ENCODE peak calls at places on chromosomes 13 and 19, in four cellular contexts. One of them, this sample, is unnamed.

GRCh38 chr13:99326012-99326411 is 18.8 kb upstream of the GPR183 start:
- DNase-seq in mucosa of descending colon: no peak
- DNase-seq in AG10803: no peak
- DNase-seq in fibroblast of the aortic adventitia: no peak
- DNase-seq in this sample: no peak

GRCh38 chr19:24101459-24102122 is 14.6 kb downstream of the ZNF254 start:
- DNase-seq in mucosa of descending colon: no peak
- DNase-seq in AG10803: no peak
- DNase-seq in fibroblast of the aortic adventitia: no peak
- DNase-seq in this sample: no peak

GRCh38 chr13:43608400-43609137 is 178.2 kb downstream of the ENOX1 start:
- DNase-seq in mucosa of descending colon: no peak
- DNase-seq in fibroblast of the aortic adventitia: no peak
- DNase-seq in AG10803: no peak
- DNase-seq in this sample: no peak

GRCh38 chr19:43777163-43777700 is 3.5 kb downstream of the KCNN4 start:
- DNase-seq in mucosa of descending colon: no peak
- DNase-seq in fibroblast of the aortic adventitia: no peak
- DNase-seq in AG10803: peak; percentile 21
- DNase-seq in this sample: no peak

GRCh38 chr19:49916839-49917733 is 11.9 kb upstream of the ATF5 start:
- DNase-seq in fibroblast of the aortic adventitia: no peak
- DNase-seq in AG10803: no peak
- DNase-seq in mucosa of descending colon: no peak
- DNase-seq in this sample: no peak

GRCh38 chr13:24982333-24982999 is 113.5 kb upstream of the PABPC3 start:
- DNase-seq in AG10803: no peak
- DNase-seq in fibroblast of the aortic adventitia: no peak
- DNase-seq in mucosa of descending colon: peak; percentile 53
- DNase-seq in this sample: no peak

GRCh38 chr19:48963371-48964204 is 1.5 kb upstream of the FTL start:
- DNase-seq in mucosa of descending colon: peak; percentile 83
- DNase-seq in fibroblast of the aortic adventitia: peak; percentile 73
- DNase-seq in AG10803: peak; percentile 68
- DNase-seq in this sample: peak; percentile 52

GRCh38 chr19:6925801-6926751 is 38.7 kb downstream of the ADGRE1 start:
- DNase-seq in mucosa of descending colon: peak; percentile 5
- DNase-seq in AG10803: peak; percentile 4
- DNase-seq in fibroblast of the aortic adventitia: no peak
- DNase-seq in this sample: no peak

GRCh38 chr19:39103151-39103550 is 19.0 kb downstream of the ACP7 start:
- DNase-seq in mucosa of descending colon: no peak
- DNase-seq in AG10803: no peak
- DNase-seq in fibroblast of the aortic adventitia: no peak
- DNase-seq in this sample: no peak

GRCh38 chr13:67416047-67416925 is 186.2 kb upstream of the PCDH9 start:
- DNase-seq in AG10803: peak; percentile 1
- DNase-seq in mucosa of descending colon: peak; percentile 10
- DNase-seq in fibroblast of the aortic adventitia: peak; percentile 22
- DNase-seq in this sample: no peak

GRCh38 chr13:39684531-39685137 is 29.2 kb downstream of the COG6 start:
- DNase-seq in fibroblast of the aortic adventitia: peak; percentile 67
- DNase-seq in mucosa of descending colon: no peak
- DNase-seq in AG10803: peak; percentile 63
- DNase-seq in this sample: peak; percentile 39

GRCh38 chr19:49761625-49762311 is 1.3 kb downstream of the TSKS start:
- DNase-seq in mucosa of descending colon: no peak
- DNase-seq in AG10803: peak; percentile 67
- DNase-seq in fibroblast of the aortic adventitia: peak; percentile 90
- DNase-seq in this sample: no peak

GRCh38 chr13:60016229-60016628 is 147.5 kb downstream of the DIAPH3 start:
- DNase-seq in AG10803: no peak
- DNase-seq in mucosa of descending colon: no peak
- DNase-seq in fibroblast of the aortic adventitia: no peak
- DNase-seq in this sample: no peak

GRCh38 chr13:100721885-100722512 is 47.4 kb upstream of the TMTC4 start:
- DNase-seq in fibroblast of the aortic adventitia: peak; percentile 73
- DNase-seq in AG10803: peak; percentile 44
- DNase-seq in mucosa of descending colon: peak; percentile 73
- DNase-seq in this sample: peak; percentile 32

GRCh38 chr13:100566543-100566942 is 22.0 kb downstream of the GGACT start:
- DNase-seq in mucosa of descending colon: no peak
- DNase-seq in fibroblast of the aortic adventitia: no peak
- DNase-seq in AG10803: peak; percentile 13
- DNase-seq in this sample: peak; percentile 13

GRCh38 chr13:66826398-66826797 is 403.7 kb downstream of the PCDH9 start:
- DNase-seq in mucosa of descending colon: no peak
- DNase-seq in AG10803: no peak
- DNase-seq in fibroblast of the aortic adventitia: no peak
- DNase-seq in this sample: no peak

GRCh38 chr19:28633223-28634030 is 579.5 kb downstream of the UQCRFS1 start:
- DNase-seq in mucosa of descending colon: peak; percentile 54
- DNase-seq in fibroblast of the aortic adventitia: peak; percentile 78
- DNase-seq in AG10803: peak; percentile 50
- DNase-seq in this sample: peak; percentile 1

GRCh38 chr13:103100795-103101194 is 34.6 kb upstream of the SLC10A2 start:
- DNase-seq in mucosa of descending colon: no peak
- DNase-seq in AG10803: no peak
- DNase-seq in fibroblast of the aortic adventitia: no peak
- DNase-seq in this sample: no peak

GRCh38 chr19:17584132-17584531 is 28.7 kb downstream of the COLGALT1 start:
- DNase-seq in mucosa of descending colon: no peak
- DNase-seq in AG10803: no peak
- DNase-seq in fibroblast of the aortic adventitia: no peak
- DNase-seq in this sample: no peak

GRCh38 chr19:34241513-34242337 is 12.6 kb upstream of the GARRE1 start:
- DNase-seq in fibroblast of the aortic adventitia: no peak
- DNase-seq in AG10803: no peak
- DNase-seq in mucosa of descending colon: peak; percentile 71
- DNase-seq in this sample: no peak

GRCh38 chr13:112851107-112852046 is 117.6 kb upstream of the MCF2L start:
- DNase-seq in fibroblast of the aortic adventitia: no peak
- DNase-seq in mucosa of descending colon: no peak
- DNase-seq in AG10803: no peak
- DNase-seq in this sample: no peak

GRCh38 chr13:42492372-42492920 is 81.5 kb upstream of the TNFSF11 start:
- DNase-seq in mucosa of descending colon: no peak
- DNase-seq in fibroblast of the aortic adventitia: no peak
- DNase-seq in AG10803: no peak
- DNase-seq in this sample: no peak

GRCh38 chr19:3708207-3708931 is at the start of gene TJP3:
- DNase-seq in mucosa of descending colon: peak; percentile 90
- DNase-seq in fibroblast of the aortic adventitia: no peak
- DNase-seq in AG10803: no peak
- DNase-seq in this sample: peak; percentile 20

GRCh38 chr19:46748325-46749109 is 2.3 kb upstream of the STRN4 start:
- DNase-seq in fibroblast of the aortic adventitia: peak; percentile 76
- DNase-seq in mucosa of descending colon: peak; percentile 87
- DNase-seq in AG10803: peak; percentile 61
- DNase-seq in this sample: peak; percentile 49

GRCh38 chr19:39951686-39952085 is 17.3 kb upstream of the FCGBP start:
- DNase-seq in AG10803: peak; percentile 11
- DNase-seq in mucosa of descending colon: no peak
- DNase-seq in fibroblast of the aortic adventitia: peak; percentile 25
- DNase-seq in this sample: peak; percentile 28

GRCh38 chr13:98214707-98215106 is 37.6 kb upstream of the RNF113B start:
- DNase-seq in mucosa of descending colon: peak; percentile 72
- DNase-seq in AG10803: no peak
- DNase-seq in fibroblast of the aortic adventitia: no peak
- DNase-seq in this sample: no peak

GRCh38 chr19:7426986-7427385 is 61.8 kb downstream of the PEX11G start:
- DNase-seq in mucosa of descending colon: no peak
- DNase-seq in fibroblast of the aortic adventitia: no peak
- DNase-seq in AG10803: no peak
- DNase-seq in this sample: no peak

GRCh38 chr19:16584825-16585801 is 12.9 kb upstream of the SLC35E1 start:
- DNase-seq in mucosa of descending colon: no peak
- DNase-seq in AG10803: no peak
- DNase-seq in fibroblast of the aortic adventitia: no peak
- DNase-seq in this sample: no peak

GRCh38 chr19:1164684-1165531 is 9.2 kb downstream of the SBNO2 start:
- DNase-seq in mucosa of descending colon: no peak
- DNase-seq in AG10803: no peak
- DNase-seq in fibroblast of the aortic adventitia: no peak
- DNase-seq in this sample: no peak

GRCh38 chr13:113783966-113784644 is 25.1 kb downstream of the TMEM255B start:
- DNase-seq in AG10803: no peak
- DNase-seq in mucosa of descending colon: no peak
- DNase-seq in fibroblast of the aortic adventitia: no peak
- DNase-seq in this sample: no peak

GRCh38 chr13:102555914-102556553 is 40.8 kb upstream of the TPP2 start:
- DNase-seq in AG10803: peak; percentile 25
- DNase-seq in mucosa of descending colon: peak; percentile 6
- DNase-seq in fibroblast of the aortic adventitia: peak; percentile 34
- DNase-seq in this sample: peak; percentile 28

GRCh38 chr13:90105881-90106496 is 1241.5 kb upstream of the MIR17HG start:
- DNase-seq in mucosa of descending colon: no peak
- DNase-seq in fibroblast of the aortic adventitia: peak; percentile 20
- DNase-seq in AG10803: peak; percentile 82
- DNase-seq in this sample: no peak

GRCh38 chr13:48500652-48501197 is 32.2 kb downstream of the RCBTB2 start:
- DNase-seq in fibroblast of the aortic adventitia: peak; percentile 80
- DNase-seq in mucosa of descending colon: no peak
- DNase-seq in AG10803: peak; percentile 93
- DNase-seq in this sample: peak; percentile 80

DNA sequence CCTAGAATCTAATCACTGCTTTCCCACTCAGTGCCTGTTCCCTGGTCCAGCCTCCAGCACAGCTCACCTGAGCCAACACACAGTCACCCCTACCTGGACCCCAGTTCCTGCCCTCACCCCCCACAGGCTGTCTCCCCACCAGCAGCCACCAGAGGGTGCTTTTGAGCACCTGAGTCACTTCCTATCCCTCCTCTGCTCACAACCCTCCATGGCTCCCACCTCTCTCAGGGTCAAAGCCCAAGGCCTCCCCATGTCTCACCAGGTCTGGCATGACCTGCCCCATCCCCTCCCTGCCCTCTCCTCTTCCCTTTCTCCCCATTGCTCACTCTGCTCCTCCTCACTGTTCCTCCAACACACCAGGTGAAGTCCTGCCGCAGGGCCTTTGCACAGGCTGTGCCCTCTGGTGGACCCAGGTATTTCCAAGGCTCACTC is 7.1 kb upstream of the DPP9 start:
- DNase-seq in fibroblast of the aortic adventitia: no peak
- DNase-seq in AG10803: no peak
- DNase-seq in mucosa of descending colon: peak; percentile 56
- DNase-seq in this sample: no peak
- TF ChIP-seq CTCF in fibroblast of the aortic adventitia: peak; percentile 53
- TF ChIP-seq CTCF in AG10803: peak; percentile 52
- TF ChIP-seq CTCF in mucosa of descending colon: peak; percentile 41
- TF ChIP-seq CTCF in this sample: peak; percentile 74

DNA sequence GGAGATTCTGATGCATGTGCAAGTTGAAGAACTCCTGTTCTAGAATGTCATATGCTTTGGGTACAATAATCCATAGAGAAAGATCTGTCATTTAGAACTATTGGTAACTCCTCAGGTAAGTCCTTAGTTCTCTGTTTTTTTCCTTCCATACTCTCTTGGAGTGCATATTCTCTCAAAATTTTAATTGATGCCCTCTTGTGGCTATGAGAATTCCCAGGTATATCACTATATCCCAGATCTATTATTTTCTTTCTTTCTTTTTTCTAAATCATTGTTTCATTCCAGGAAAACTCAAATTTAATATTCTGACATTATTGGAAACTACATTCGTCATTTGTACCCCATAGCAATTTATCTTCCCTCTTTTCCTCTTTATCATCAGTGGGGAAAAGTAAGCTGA is 485.4 kb downstream of the KLF5 start:
- DNase-seq in mucosa of descending colon: no peak
- DNase-seq in AG10803: no peak
- DNase-seq in fibroblast of the aortic adventitia: no peak
- DNase-seq in this sample: no peak
- TF ChIP-seq CTCF in mucosa of descending colon: no peak
- TF ChIP-seq CTCF in AG10803: peak; percentile 9
- TF ChIP-seq CTCF in fibroblast of the aortic adventitia: no peak
- TF ChIP-seq CTCF in this sample: peak; percentile 52

GRCh38 chr13:29110003-29110402 is 289.9 kb downstream of the MTUS2 start:
- DNase-seq in mucosa of descending colon: no peak
- DNase-seq in AG10803: no peak
- DNase-seq in fibroblast of the aortic adventitia: no peak
- DNase-seq in this sample: no peak

GRCh38 chr13:29103036-29103800 is 283.1 kb downstream of the MTUS2 start:
- DNase-seq in AG10803: no peak
- DNase-seq in fibroblast of the aortic adventitia: no peak
- DNase-seq in mucosa of descending colon: no peak
- DNase-seq in this sample: no peak

GRCh38 chr13:29104461-29104860 is 284.3 kb downstream of the MTUS2 start:
- DNase-seq in fibroblast of the aortic adventitia: no peak
- DNase-seq in AG10803: no peak
- DNase-seq in mucosa of descending colon: no peak
- DNase-seq in this sample: no peak

GRCh38 chr13:29106651-29107050 is 286.5 kb downstream of the MTUS2 start:
- DNase-seq in fibroblast of the aortic adventitia: no peak
- DNase-seq in mucosa of descending colon: no peak
- DNase-seq in AG10803: peak; percentile 7
- DNase-seq in this sample: no peak

DNA sequence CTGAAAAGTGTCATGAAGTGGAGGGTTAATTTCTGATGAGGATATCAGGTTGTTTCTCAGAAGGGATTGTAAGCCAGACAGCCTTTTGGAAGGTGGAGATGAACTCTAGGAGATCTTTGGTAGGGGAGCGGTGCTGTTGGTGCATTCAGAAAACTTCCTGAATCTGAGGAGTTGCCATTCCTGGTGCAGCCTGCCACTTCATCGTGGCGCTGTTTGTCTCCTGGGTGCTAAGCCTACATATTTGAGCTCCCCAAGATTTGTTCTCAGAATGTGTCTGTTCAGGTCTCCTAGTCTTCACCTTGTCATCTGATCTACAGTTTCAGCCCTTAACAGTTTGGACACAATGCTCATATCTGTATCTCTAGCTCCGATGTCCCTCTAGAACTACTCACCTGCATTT is 285.6 kb downstream of the MTUS2 start:
- DNase-seq in fibroblast of the aortic adventitia: no peak
- DNase-seq in mucosa of descending colon: no peak
- DNase-seq in AG10803: no peak
- DNase-seq in this sample: no peak
- TF ChIP-seq CTCF in fibroblast of the aortic adventitia: no peak
- TF ChIP-seq CTCF in mucosa of descending colon: no peak
- TF ChIP-seq CTCF in AG10803: no peak
- TF ChIP-seq CTCF in this sample: peak; percentile 65

DNA sequence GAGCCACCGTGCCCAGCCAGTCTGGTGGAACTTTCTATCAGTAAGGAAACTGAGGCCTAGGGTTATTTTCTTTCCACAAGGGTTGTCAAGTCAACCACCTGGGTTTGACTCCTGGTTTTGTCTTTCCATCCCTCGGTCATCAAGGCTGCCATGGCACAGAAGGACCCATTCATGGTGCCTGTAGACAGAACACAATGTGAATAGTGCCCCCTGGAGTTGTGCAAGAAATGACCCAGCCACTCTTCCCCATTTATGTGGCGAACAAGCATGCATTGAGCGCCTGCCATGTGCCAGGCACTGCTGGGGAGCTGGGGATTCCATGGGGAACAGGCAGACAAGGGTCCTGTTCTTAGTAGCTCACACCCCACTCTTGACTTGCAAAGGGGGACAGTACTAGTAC is 4.1 kb downstream of the SMARCA4 start:
- DNase-seq in mucosa of descending colon: no peak
- DNase-seq in AG10803: no peak
- DNase-seq in fibroblast of the aortic adventitia: no peak
- DNase-seq in this sample: no peak
- TF ChIP-seq CTCF in mucosa of descending colon: no peak
- TF ChIP-seq CTCF in AG10803: no peak
- TF ChIP-seq CTCF in fibroblast of the aortic adventitia: no peak
- TF ChIP-seq CTCF in this sample: peak; percentile 48

GRCh38 chr13:52665325-52665724 is 12.7 kb downstream of the SUGT1 start:
- DNase-seq in fibroblast of the aortic adventitia: peak; percentile 36
- DNase-seq in AG10803: peak; percentile 38
- DNase-seq in mucosa of descending colon: no peak
- DNase-seq in this sample: peak; percentile 10
- TF ChIP-seq CTCF in fibroblast of the aortic adventitia: peak; percentile 40
- TF ChIP-seq CTCF in AG10803: peak; percentile 61
- TF ChIP-seq CTCF in mucosa of descending colon: no peak
- TF ChIP-seq CTCF in this sample: peak; percentile 73

This sample was measured in HFFc6.